ENCODE peak calls at places on chromosomes 7 and 10, in four cellular contexts. One of them, this sample, is unnamed.

GRCh38 chr10:133324198-133324792 is 12.4 kb downstream of the CALY start:
- DNase-seq in WTC11: peak; percentile 80
- DNase-seq in K562: peak; percentile 67
- DNase-seq in GM12878: no peak
- DNase-seq in this sample: peak; percentile 62

GRCh38 chr10:17073720-17074547 is 55.7 kb downstream of the CUBN start:
- DNase-seq in WTC11: no peak
- DNase-seq in K562: no peak
- DNase-seq in GM12878: no peak
- DNase-seq in this sample: no peak

GRCh38 chr7:15084368-15084767 is 181.8 kb upstream of the DGKB start:
- DNase-seq in WTC11: no peak
- DNase-seq in K562: no peak
- DNase-seq in GM12878: no peak
- DNase-seq in this sample: no peak

GRCh38 chr7:20301311-20301939 is 29.3 kb upstream of the ITGB8 start:
- DNase-seq in WTC11: no peak
- DNase-seq in K562: no peak
- DNase-seq in GM12878: no peak
- DNase-seq in this sample: no peak

GRCh38 chr10:32379314-32379949 is 32.5 kb upstream of the EPC1 start:
- DNase-seq in WTC11: no peak
- DNase-seq in K562: peak; percentile 41
- DNase-seq in GM12878: no peak
- DNase-seq in this sample: peak; percentile 43

GRCh38 chr10:19888061-19888660 is 71.9 kb downstream of the PLXDC2 start:
- DNase-seq in WTC11: no peak
- DNase-seq in K562: no peak
- DNase-seq in GM12878: no peak
- DNase-seq in this sample: no peak

GRCh38 chr7:67019562-67020390 is 23.1 kb downstream of the TYW1 start:
- DNase-seq in WTC11: no peak
- DNase-seq in K562: peak; percentile 53
- DNase-seq in GM12878: no peak
- DNase-seq in this sample: no peak

GRCh38 chr7:123494193-123494796 is 40.1 kb downstream of the IQUB start:
- DNase-seq in WTC11: no peak
- DNase-seq in K562: peak; percentile 52
- DNase-seq in GM12878: no peak
- DNase-seq in this sample: peak; percentile 27

GRCh38 chr10:132434405-132435005 is 37.5 kb downstream of the PWWP2B start:
- DNase-seq in WTC11: no peak
- DNase-seq in K562: peak; percentile 62
- DNase-seq in GM12878: no peak
- DNase-seq in this sample: no peak

GRCh38 chr7:148849393-148850098 is 34.5 kb downstream of the EZH2 start:
- DNase-seq in WTC11: no peak
- DNase-seq in K562: no peak
- DNase-seq in GM12878: no peak
- DNase-seq in this sample: no peak

GRCh38 chr10:121647401-121647800 is 49.2 kb upstream of the FGFR2 start:
- DNase-seq in WTC11: no peak
- DNase-seq in K562: no peak
- DNase-seq in GM12878: no peak
- DNase-seq in this sample: no peak

GRCh38 chr10:22573820-22574569 is 140.4 kb downstream of the PIP4K2A start:
- DNase-seq in WTC11: peak; percentile 19
- DNase-seq in K562: peak; percentile 23
- DNase-seq in GM12878: no peak
- DNase-seq in this sample: peak; percentile 28

GRCh38 chr10:1553951-1554350 is 183.4 kb downstream of the ADARB2 start:
- DNase-seq in WTC11: no peak
- DNase-seq in K562: no peak
- DNase-seq in GM12878: no peak
- DNase-seq in this sample: no peak

GRCh38 chr10:5996696-5997095 is 19.4 kb upstream of the IL15RA start:
- DNase-seq in WTC11: no peak
- DNase-seq in K562: no peak
- DNase-seq in GM12878: no peak
- DNase-seq in this sample: no peak
- TF ChIP-seq TCF7 in WTC11: no peak
- TF ChIP-seq TCF7 in K562: no peak
- TF ChIP-seq TCF7 in GM12878: no peak
- TF ChIP-seq TCF7 in this sample: no peak

DNA sequence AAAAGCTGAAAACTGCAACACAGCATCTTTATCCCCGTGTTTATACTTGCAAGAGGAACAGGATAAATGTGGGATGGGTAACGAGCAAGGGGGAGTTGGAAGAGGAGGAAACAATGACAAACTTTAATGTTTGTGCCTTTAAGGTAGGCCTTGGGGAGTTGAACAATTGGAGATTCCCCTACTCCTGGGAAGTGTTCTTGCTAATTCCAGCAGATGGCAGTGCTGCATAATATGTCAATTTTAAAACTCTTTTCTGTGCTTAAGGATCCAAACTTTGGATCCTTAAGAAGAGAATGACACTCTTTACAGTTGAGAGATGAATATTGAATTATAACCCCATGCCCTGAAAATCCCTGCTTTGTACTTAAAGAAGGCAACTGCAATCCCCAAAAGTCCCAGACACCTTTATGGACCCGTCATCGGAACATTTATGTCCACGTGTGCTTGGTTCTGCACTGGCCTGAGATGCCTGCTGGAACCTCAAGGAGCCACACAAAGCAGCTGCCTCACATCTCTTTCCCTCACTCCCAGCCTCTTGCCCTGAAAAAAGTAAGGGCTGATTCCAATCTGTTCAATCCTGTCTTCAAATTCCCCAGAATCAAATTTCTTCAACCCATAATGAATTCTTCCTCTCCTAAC is 12.0 kb downstream of the IFIT5 start:
- DNase-seq in WTC11: no peak
- DNase-seq in K562: no peak
- DNase-seq in GM12878: no peak
- DNase-seq in this sample: peak; percentile 41
- TF ChIP-seq TCF7 in WTC11: no peak
- TF ChIP-seq TCF7 in K562: no peak
- TF ChIP-seq TCF7 in GM12878: no peak
- TF ChIP-seq TCF7 in this sample: no peak

DNA sequence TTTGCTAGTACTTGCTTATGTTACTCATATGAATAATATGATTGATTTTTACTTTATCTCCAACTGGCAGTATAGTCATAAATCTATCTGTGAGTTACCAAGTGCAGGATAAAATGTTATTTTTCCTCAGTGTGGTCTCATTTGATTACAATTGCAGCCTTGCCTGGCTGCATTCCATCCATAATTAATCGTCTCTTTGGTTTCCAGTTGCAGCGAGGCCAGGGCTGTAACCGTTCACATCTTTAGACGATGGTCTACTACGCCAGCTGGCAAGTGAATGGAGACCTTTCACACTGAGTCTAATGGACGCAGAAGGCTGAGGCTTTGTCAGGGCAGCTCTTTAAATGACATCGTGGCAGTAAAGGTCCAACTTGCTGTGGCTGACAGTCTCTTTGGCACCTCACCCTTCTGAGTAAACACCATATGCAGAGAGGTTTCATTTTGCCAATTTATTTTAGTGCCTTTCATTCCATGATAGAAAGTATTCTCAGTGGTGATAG is 84.0 kb downstream of the ARL4A start:
- DNase-seq in WTC11: no peak
- DNase-seq in K562: no peak
- DNase-seq in GM12878: no peak
- DNase-seq in this sample: no peak
- TF ChIP-seq TCF7 in WTC11: no peak
- TF ChIP-seq TCF7 in K562: no peak
- TF ChIP-seq TCF7 in GM12878: no peak
- TF ChIP-seq TCF7 in this sample: no peak

GRCh38 chr7:34160261-34160752 is 255.0 kb downstream of the BMPER start:
- DNase-seq in WTC11: no peak
- DNase-seq in K562: no peak
- DNase-seq in GM12878: no peak
- DNase-seq in this sample: no peak

GRCh38 chr7:34163956-34164355 is 258.6 kb downstream of the BMPER start:
- DNase-seq in WTC11: no peak
- DNase-seq in K562: no peak
- DNase-seq in GM12878: no peak
- DNase-seq in this sample: no peak

GRCh38 chr7:34162017-34162565 is 256.8 kb downstream of the BMPER start:
- DNase-seq in WTC11: no peak
- DNase-seq in K562: no peak
- DNase-seq in GM12878: no peak
- DNase-seq in this sample: no peak

GRCh38 chr7:34165466-34165865 is 260.1 kb downstream of the BMPER start:
- DNase-seq in WTC11: no peak
- DNase-seq in K562: no peak
- DNase-seq in GM12878: no peak
- DNase-seq in this sample: no peak

GRCh38 chr7:34162676-34163075 is 257.3 kb downstream of the BMPER start:
- DNase-seq in WTC11: no peak
- DNase-seq in K562: no peak
- DNase-seq in GM12878: no peak
- DNase-seq in this sample: no peak
- TF ChIP-seq TCF7 in WTC11: no peak
- TF ChIP-seq TCF7 in K562: no peak
- TF ChIP-seq TCF7 in GM12878: no peak
- TF ChIP-seq TCF7 in this sample: no peak

DNA sequence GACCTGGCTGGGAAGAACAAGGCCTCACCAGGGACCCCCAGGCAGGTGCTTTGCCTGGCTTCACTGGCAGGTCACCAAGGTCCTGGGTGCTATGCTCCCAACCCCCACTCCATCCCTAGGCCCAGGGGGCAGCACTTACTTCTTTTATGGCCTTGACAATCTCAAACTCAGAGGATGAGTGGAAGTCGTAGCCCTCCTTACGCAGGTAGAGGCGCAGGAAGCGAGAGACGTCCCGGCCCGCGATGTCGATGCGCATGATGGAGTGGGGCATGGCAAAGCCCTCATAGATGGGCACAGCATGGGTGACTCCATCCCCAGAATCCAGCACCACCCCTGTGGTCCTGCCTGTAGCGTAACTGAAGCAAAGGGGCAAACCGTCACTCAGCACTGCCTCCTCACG is 18.5 kb downstream of the ACTR1A start:
- DNase-seq in WTC11: no peak
- DNase-seq in K562: no peak
- DNase-seq in GM12878: no peak
- DNase-seq in this sample: no peak
- TF ChIP-seq TCF7 in WTC11: no peak
- TF ChIP-seq TCF7 in K562: no peak
- TF ChIP-seq TCF7 in GM12878: no peak
- TF ChIP-seq TCF7 in this sample: no peak

GRCh38 chr10:47286591-47287325 is 13.2 kb upstream of the GDF10 start:
- DNase-seq in WTC11: no peak
- DNase-seq in K562: no peak
- DNase-seq in GM12878: no peak
- DNase-seq in this sample: no peak

GRCh38 chr10:47287365-47287802 is 12.6 kb upstream of the GDF10 start:
- DNase-seq in WTC11: no peak
- DNase-seq in K562: no peak
- DNase-seq in GM12878: no peak
- DNase-seq in this sample: no peak

GRCh38 chr10:47283848-47284247 is 16.1 kb upstream of the GDF10 start:
- DNase-seq in WTC11: no peak
- DNase-seq in K562: no peak
- DNase-seq in GM12878: no peak
- DNase-seq in this sample: no peak

GRCh38 chr10:47286116-47286505 is 13.9 kb upstream of the GDF10 start:
- DNase-seq in WTC11: no peak
- DNase-seq in K562: no peak
- DNase-seq in GM12878: no peak
- DNase-seq in this sample: no peak

DNA sequence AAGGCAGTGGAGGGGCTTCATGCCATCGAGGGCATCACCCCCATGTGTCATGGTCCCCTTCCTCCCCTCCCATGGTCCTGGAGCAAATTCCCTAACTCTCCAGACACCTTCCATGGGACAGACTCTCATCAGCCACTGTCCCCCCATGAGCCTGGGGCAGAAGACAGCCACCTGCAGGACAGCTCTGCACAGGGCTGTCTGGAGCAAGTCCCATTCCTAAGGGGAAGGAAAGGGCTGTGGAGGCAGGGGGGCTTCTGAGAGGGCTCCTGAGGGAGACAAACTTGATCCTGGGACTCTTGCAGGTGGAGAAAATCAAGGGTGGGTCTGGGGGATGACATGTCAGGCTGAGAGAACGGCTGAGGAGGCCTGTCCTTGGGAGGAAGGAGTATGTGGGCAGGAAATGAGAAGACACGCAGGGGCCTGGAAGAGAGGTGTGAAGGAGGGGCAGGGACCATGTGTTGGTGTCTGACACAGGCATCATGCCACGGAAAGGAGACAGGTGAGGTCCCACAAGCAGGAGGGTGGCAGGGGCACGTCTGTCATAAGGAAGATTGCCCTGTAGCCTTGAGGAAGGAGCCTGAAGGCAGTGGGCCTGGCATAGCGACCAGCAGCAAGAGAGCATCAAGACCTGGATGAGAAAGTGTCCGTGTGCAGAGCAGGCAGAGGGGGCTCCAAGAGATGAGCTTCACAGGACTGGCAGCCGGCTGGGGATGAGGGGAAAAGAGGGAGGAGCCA is 14.4 kb upstream of the GDF10 start:
- DNase-seq in WTC11: no peak
- DNase-seq in K562: no peak
- DNase-seq in GM12878: no peak
- DNase-seq in this sample: no peak
- TF ChIP-seq TCF7 in WTC11: no peak
- TF ChIP-seq TCF7 in K562: no peak
- TF ChIP-seq TCF7 in GM12878: no peak
- TF ChIP-seq TCF7 in this sample: no peak

GRCh38 chr7:155204744-155205367 is 92.8 kb upstream of the INSIG1 start:
- DNase-seq in WTC11: no peak
- DNase-seq in K562: no peak
- DNase-seq in GM12878: no peak
- DNase-seq in this sample: no peak

GRCh38 chr7:155207335-155208002 is 90.2 kb upstream of the INSIG1 start:
- DNase-seq in WTC11: no peak
- DNase-seq in K562: no peak
- DNase-seq in GM12878: no peak
- DNase-seq in this sample: no peak

GRCh38 chr7:155205368-155206285 is 92.1 kb upstream of the INSIG1 start:
- DNase-seq in WTC11: peak; percentile 55
- DNase-seq in K562: peak; percentile 100
- DNase-seq in GM12878: peak; percentile 99
- DNase-seq in this sample: no peak

GRCh38 chr7:155203882-155204691 is 93.6 kb upstream of the INSIG1 start:
- DNase-seq in WTC11: no peak
- DNase-seq in K562: no peak
- DNase-seq in GM12878: no peak
- DNase-seq in this sample: no peak

GRCh38 chr7:155206286-155207020 is 91.2 kb upstream of the INSIG1 start:
- DNase-seq in WTC11: no peak
- DNase-seq in K562: peak; percentile 78
- DNase-seq in GM12878: peak; percentile 80
- DNase-seq in this sample: no peak
- TF ChIP-seq TCF7 in WTC11: no peak
- TF ChIP-seq TCF7 in K562: no peak
- TF ChIP-seq TCF7 in GM12878: no peak
- TF ChIP-seq TCF7 in this sample: no peak